ENCODE peak calls at places on chromosomes 3 and 15, in five cellular contexts. H is aorta; N is CD4-positive, CD25-positive, alpha-beta regulatory T cell; Z is body of pancreas; Q is left ventricle myocardium inferior. U is an unnamed sample. For H3K36me3, the result is how much of the 10 kb centered on the place peaks cover.

GRCh38 chr15:68698708-68699107 is 119.9 kb downstream of the CORO2B start:
- DNase-seq in H (no peak), N (no peak), Z (no peak), Q (no peak), U (no peak)

GRCh38 chr15:32042269-32042996 is 12.1 kb downstream of the CHRNA7 start:
- DNase-seq in H (no peak), N (no peak), Z (no peak), Q (no peak), U (no peak)

GRCh38 chr3:37056826-37057225 is 63.5 kb downstream of the MLH1 start:
- DNase-seq in H (no peak), N (no peak), Z (no peak), Q (no peak), U (no peak)

GRCh38 chr3:22779737-22780136 is 423.4 kb upstream of the UBE2E2 start:
- DNase-seq in H (no peak), N (no peak), Z (no peak), Q (no peak), U (no peak)

GRCh38 chr3:100486808-100487207 is 5.6 kb upstream of the TMEM45A start:
- DNase-seq in H (no peak), N (no peak), Z (no peak), Q (no peak), U (no peak)

GRCh38 chr3:55322649-55323048 is 164.5 kb downstream of the WNT5A start:
- DNase-seq in H (no peak), N (no peak), Z (no peak), Q (no peak), U (no peak)

GRCh38 chr3:105458518-105459215 is 92.0 kb downstream of the ALCAM start:
- DNase-seq in H (no peak), N (no peak), Z (no peak), Q (no peak), U (no peak)

GRCh38 chr3:193982258-193982659 is 153.7 kb upstream of the HES1 start:
- DNase-seq in H (peak), N (no peak), Z (peak), Q (peak), U (no peak)

GRCh38 chr3:179796421-179796820 is 143.6 kb downstream of the USP13 start:
- DNase-seq in H (no peak), N (no peak), Z (no peak), Q (no peak), U (no peak)

GRCh38 chr15:58931985-58932384 is 1.5 kb downstream of the SLTM start:
- DNase-seq in H (no peak), N (peak), Z (peak), Q (no peak), U (no peak)

GRCh38 chr3:112958749-112959560 is 15.9 kb downstream of the CD200R1 start:
- DNase-seq in H (no peak), N (no peak), Z (no peak), Q (no peak), U (no peak)
- H3K27ac ChIP-seq in H (no peak), N (no peak), Z (no peak), Q (no peak), U (no peak)

DNA sequence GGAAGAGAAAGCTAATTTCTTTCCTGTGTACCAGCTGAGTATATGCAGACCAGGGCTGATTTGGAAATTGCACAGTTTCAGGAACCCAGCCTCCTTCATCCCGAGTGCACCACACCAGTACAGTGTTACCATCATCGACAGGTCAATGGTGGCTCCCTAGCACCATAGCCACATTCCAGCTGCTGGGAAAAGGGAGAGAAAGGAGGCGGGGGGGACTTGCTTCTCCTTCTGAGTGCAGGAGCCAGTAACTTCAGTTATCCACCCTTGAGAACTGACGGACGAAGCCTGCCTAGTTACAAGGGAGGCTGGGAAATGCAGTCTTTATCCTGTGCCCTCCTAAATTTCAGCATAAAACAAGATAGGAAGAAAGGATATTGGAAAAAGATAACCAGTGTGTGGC is 129.7 kb upstream of the PRICKLE2 start:
- DNase-seq in H (no peak), N (no peak), Z (no peak), Q (no peak), U (no peak)
- H3K4me3 ChIP-seq in H (no peak), N (no peak), Z (no peak), Q (no peak), U (no peak)

DNA sequence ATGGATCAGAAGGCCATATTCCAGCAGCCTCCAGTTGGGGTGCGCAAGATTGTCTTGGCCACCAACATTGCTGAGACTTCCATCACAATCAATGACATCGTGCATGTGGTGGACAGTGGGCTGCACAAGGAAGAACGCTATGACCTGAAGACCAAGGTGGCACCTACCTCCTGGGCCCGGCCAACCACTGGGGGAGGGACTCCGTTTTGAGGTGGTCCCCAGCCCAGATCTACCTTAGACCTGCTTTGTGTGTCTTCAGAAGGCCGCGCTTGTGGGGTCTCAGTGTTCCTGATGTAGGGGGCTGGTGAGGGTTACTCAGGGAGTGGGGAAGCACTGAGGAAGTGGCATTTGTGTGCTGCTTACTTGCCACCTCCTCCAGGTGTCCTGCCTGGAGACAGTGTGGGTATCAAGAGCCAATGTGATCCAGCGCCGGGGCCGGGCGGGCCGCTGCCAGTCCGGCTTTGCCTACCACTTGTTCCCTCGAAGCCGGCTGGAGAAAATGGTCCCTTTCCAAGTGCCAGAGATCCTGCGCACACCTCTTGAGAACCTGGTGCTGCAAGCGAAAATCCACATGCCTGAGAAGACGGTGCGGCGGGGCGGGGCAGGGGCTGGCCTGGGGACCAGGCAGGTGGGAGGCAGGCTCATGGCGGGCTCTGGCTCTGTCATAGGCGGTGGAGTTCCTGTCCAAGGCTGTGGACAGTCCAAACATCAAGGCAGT is 45.0 kb downstream of the DHX30 start:
- DNase-seq in H (peak), N (no peak), Z (no peak), Q (no peak), U (no peak)
- H3K36me3 ChIP-seq in H (under half), N (half or more), Z (under half), Q (half or more), U (under half)

DNA sequence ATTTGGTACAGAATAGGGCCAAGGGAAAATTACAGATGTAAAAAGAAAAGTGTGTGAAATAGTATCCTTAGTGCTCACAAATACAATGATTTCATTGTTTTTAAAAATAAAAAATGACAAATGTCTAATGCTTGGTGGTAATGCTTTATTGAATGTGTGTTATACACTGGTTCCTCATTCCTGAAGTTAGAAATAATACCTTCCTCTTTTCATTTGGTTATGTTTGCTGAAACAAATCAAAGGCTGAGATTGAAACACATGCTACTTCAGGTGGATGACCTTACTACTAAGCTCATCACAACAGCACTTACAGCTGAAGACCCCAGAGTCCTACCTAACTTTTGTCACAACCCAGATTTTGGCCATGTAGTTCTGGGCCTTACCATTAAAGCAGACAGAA is 37.7 kb upstream of the CCR2 start:
- DNase-seq in H (no peak), N (no peak), Z (no peak), Q (no peak), U (no peak)
- H3K27ac ChIP-seq in H (no peak), N (no peak), Z (no peak), Q (no peak), U (no peak)

GRCh38 chr3:171286580-171287249 is 173.5 kb downstream of the TNIK start:
- DNase-seq in H (no peak), N (peak), Z (no peak), Q (no peak), U (no peak)

GRCh38 chr3:171282041-171282440 is 178.2 kb downstream of the TNIK start:
- DNase-seq in H (no peak), N (no peak), Z (no peak), Q (no peak), U (no peak)

GRCh38 chr3:171285287-171285686 is 174.9 kb downstream of the TNIK start:
- DNase-seq in H (no peak), N (no peak), Z (no peak), Q (no peak), U (no peak)

GRCh38 chr3:171283248-171284222 is 176.7 kb downstream of the TNIK start:
- DNase-seq in H (no peak), N (no peak), Z (peak), Q (peak), U (no peak)

DNA sequence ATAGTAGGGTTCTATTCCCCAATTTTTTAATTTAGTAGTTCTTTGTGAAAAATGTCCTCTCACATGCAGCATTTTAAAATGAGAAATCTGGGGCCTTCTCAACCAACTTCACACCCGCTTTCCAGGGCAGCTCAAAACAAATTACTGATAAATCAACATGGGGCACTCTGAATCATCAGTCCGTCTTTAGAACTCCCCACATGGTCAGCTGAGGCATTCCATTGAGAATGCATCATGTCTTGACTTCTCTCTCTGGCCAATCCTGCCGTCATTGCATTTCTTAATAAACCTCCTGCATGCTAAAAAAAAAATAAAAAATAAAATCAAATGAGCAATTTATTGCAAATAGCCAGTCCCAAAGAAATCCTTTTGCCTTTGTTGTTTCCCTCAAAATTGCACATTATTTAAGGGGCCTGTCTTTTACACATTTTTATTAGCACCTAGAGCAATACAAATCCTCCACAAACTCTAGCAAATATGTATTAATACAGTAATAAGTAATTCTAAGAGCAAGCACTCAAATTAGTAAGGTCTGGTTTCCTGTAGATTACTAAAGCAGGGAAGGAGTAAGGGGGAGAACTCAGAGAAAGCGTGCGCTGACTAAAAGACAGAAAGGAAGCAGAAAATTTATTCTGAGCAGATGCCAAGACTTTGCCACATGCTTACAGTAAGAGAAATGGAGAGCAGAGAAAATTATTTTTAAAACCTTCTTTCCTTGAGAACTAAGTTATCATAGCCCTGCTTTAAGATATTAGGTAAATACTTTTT is 175.7 kb downstream of the TNIK start:
- DNase-seq in H (no peak), N (peak), Z (peak), Q (no peak), U (no peak)
- H3K4me3 ChIP-seq in H (no peak), N (peak), Z (no peak), Q (no peak), U (no peak)

DNA sequence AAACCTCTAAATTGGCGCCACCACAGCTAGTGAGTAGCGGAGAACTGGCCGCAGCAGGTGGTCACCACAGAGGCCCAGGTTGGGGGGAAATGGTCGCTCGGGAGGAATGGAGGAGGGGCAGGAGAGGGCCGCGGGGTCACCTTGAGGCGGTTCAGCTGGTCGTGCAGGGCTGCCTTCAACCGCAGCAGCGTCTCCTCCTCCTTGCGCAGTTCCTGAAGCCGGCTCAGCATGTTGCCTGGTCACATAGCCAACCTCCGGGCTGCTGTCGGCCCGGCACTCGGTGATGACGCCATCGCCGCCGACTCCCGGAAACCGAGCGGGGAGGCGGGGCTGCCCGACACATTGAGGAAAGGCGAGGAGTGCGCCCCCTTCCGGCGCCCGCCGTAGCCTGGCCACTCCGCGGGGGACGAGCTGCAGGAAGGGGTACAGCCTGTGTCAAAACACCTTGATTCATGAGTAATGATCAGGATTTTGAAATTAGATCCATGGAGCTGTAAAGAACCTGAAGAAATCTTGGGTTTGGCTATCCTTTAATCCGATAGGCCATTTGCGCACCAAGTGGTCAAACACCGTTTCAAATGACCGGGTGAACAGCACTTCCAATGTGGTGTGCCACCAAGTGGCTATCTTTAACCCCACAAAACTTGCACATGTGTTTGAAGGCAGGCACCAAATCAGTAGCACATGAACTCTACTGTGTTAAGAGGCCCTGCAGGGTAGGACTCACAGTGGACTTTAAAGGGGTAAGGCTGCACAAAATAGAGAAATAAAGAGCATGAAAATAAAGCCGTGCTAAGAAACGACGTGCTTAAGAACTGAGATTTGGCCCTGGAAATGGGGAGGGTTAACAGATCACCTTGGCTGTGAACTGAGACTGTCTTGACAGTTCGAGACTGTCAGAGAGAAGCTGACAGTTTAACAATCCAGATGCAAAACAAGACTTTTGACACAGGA is at the start of gene SNAPC5:
- DNase-seq in H (peak), N (peak), Z (peak), Q (peak), U (peak)
- H3K36me3 ChIP-seq in H (under half), N (half or more), Z (under half), Q (half or more), U (half or more)

GRCh38 chr3:127550758-127551157 is 39.8 kb downstream of the TPRA1 start:
- DNase-seq in H (no peak), N (no peak), Z (no peak), Q (no peak), U (no peak)
- H3K27ac ChIP-seq in H (no peak), N (no peak), Z (no peak), Q (no peak), U (no peak)

GRCh38 chr3:196080517-196080841 is 1.4 kb downstream of the TFRC start:
- DNase-seq in H (no peak), N (peak), Z (no peak), Q (no peak), U (no peak)
- H3K4me3 ChIP-seq in H (peak), N (peak), Z (no peak), Q (peak), U (peak)

U was measured in naive thymus-derived CD4-positive, alpha-beta T cell.